ENCODE peak calls at places on chromosomes 16 and 17, in four cellular contexts. L, X, H and K are unnamed samples.

GRCh38 chr16:50093607-50094570 is 28.1 kb downstream of the HEATR3 start:
- DNase-seq in L (no peak), X (peak), H (peak), K (no peak)

GRCh38 chr17:78322327-78322857 is 37.5 kb downstream of the SOCS3 start:
- DNase-seq in L (no peak), X (no peak), H (no peak), K (no peak)

GRCh38 chr16:51276335-51276734 is 125.3 kb upstream of the SALL1 start:
- DNase-seq in L (no peak), X (no peak), H (no peak), K (no peak)

GRCh38 chr17:1830288-1830687 is 483 bp downstream of the RPA1 start:
- DNase-seq in L (peak), X (no peak), H (peak), K (no peak)

GRCh38 chr17:15482476-15482875 is 15.1 kb upstream of the CDRT4 start:
- DNase-seq in L (no peak), X (no peak), H (no peak), K (no peak)

GRCh38 chr17:70185280-70185679 is 15.9 kb downstream of the KCNJ2 start:
- DNase-seq in L (no peak), X (no peak), H (no peak), K (no peak)

GRCh38 chr17:81022371-81022729 is 12.6 kb upstream of the BAIAP2 start:
- DNase-seq in L (no peak), X (no peak), H (no peak), K (no peak)

GRCh38 chr17:62807812-62808575 is at the start of gene MARCHF10:
- DNase-seq in L (peak), X (no peak), H (no peak), K (no peak)

GRCh38 chr16:3171855-3172593 is 16.0 kb upstream of the OR1F1 start:
- DNase-seq in L (peak), X (no peak), H (no peak), K (no peak)

GRCh38 chr16:57530104-57530522 is 6.3 kb downstream of the CCDC102A start:
- DNase-seq in L (no peak), X (no peak), H (peak), K (no peak)

GRCh38 chr17:9456265-9456664 is 119.4 kb downstream of the STX8 start:
- DNase-seq in L (no peak), X (peak), H (no peak), K (no peak)

GRCh38 chr17:62704381-62704971 is 77.0 kb downstream of the MRC2 start:
- DNase-seq in L (peak), X (peak), H (peak), K (no peak)

GRCh38 chr17:12613566-12613965 is 52.1 kb upstream of the MYOCD start:
- DNase-seq in L (no peak), X (no peak), H (peak), K (no peak)

GRCh38 chr17:14428640-14429029 is 127.8 kb downstream of the HS3ST3B1 start:
- DNase-seq in L (no peak), X (no peak), H (no peak), K (no peak)

GRCh38 chr17:67659028-67659427 is 58.7 kb upstream of the NOL11 start:
- DNase-seq in L (no peak), X (no peak), H (no peak), K (no peak)

GRCh38 chr17:67656494-67657203 is 61.1 kb upstream of the NOL11 start:
- DNase-seq in L (no peak), X (no peak), H (no peak), K (no peak)

GRCh38 chr17:67657596-67657995 is 60.1 kb upstream of the NOL11 start:
- DNase-seq in L (no peak), X (no peak), H (no peak), K (no peak)

GRCh38 chr17:67655478-67656148 is 62.1 kb upstream of the NOL11 start:
- DNase-seq in L (no peak), X (no peak), H (no peak), K (no peak)

GRCh38 chr17:67658265-67658664 is 59.5 kb upstream of the NOL11 start:
- DNase-seq in L (no peak), X (no peak), H (no peak), K (no peak)
- TF ChIP-seq CTCF in L (no peak), X (no peak), H (no peak), K (no peak)

GRCh38 chr16:81480856-81481821 is 36.5 kb downstream of the CMIP start:
- DNase-seq in L (no peak), X (peak), H (peak), K (no peak)
- H3K4me3 ChIP-seq in L (no peak), X (no peak), H (no peak), K (no peak)

GRCh38 chr16:89604764-89605163 is 8.7 kb upstream of the DPEP1 start:
- DNase-seq in L (no peak), X (no peak), H (no peak), K (no peak)
- TF ChIP-seq CTCF in L (no peak), X (no peak), H (no peak), K (no peak)

GRCh38 chr16:2090819-2091721 is 43.3 kb downstream of the TSC2 start:
- DNase-seq in L (peak), X (peak), H (peak), K (no peak)
- H3K4me3 ChIP-seq in L (peak), X (peak), H (no peak), K (no peak)

DNA sequence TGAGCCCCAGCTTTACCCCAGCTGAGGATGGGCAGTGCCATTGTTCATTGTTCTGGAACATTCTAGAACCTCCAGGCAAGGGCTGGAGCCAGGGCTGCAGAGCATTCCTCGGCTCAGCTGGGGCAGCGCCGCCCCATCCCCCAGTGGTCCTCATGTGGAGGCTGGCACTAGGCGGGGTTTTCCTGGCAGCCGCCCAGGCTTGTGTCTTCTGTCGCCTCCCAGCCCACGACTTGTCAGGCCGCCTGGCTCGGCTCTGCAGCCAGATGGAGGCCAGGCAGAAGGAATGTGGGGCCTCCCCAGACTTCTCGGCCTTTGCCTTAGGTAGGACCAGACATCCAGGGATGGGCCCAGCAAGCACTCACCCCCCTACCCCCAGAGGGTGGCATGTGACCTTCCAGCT is at the start of gene TMEM95:
- DNase-seq in L (no peak), X (peak), H (no peak), K (no peak)
- TF ChIP-seq CTCF in L (no peak), X (no peak), H (no peak), K (no peak)

DNA sequence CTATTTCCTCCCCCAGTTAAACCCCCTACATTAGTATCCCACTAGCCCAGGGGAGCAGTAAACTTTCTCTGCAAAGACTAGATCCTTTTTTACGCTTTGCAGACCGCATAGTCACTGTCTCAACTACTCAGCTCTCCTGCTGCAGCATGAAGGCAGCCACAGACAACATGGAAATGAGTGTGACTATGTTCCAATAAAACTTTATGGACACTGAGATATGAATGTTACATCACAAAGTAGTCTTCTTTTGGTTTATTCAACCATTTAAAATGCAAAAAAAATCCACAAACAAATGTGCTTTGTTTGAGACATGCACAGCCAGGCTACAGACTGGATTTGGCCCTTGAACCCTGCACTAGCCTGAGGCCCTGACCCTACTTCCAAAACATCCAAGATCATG is 1.9 kb upstream of the RNASEK start:
- DNase-seq in L (no peak), X (no peak), H (no peak), K (no peak)
- H3K4me3 ChIP-seq in L (no peak), X (peak), H (no peak), K (no peak)

DNA sequence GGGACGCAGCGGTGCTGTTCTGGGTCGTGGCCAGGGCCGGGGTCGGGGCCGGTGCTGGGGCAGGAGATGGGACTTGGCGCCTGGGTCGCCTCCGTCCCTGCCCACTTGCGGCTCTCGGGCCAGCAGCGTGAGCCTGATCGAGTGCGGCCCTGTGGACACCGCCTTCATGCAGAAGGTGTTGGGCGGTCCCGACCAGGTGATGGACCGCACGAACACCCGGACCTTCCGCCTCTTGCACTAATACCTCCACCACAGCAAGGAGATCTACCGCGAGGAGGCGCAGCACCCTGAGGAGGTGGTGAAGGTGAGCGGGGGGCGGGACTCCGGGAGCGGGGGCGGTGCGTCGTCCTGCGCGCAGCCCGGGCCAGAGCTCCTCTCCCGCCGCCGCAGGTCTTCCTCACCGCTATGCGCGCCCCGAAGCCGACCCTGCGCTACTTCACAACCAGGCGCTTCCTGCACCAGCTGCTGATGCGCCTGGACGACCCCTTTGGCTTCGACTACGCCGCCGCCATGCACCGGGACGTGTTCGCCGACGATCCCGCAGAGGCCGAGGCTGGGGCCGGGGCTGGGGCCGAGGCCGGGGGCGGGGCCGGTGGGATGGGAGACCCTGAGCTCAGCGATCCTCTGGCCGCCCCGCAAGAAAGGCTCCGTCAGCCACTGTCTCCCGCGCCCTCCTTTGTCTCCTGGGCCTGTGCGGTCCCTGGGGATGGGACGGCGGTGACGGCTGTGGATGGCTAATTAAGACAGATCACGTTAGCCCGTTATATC is 4.5 kb upstream of the HSD17B1 start:
- DNase-seq in L (peak), X (no peak), H (peak), K (no peak)
- TF ChIP-seq CTCF in L (peak), X (no peak), H (peak), K (peak)

GRCh38 chr17:7223375-7223774 is 3.6 kb downstream of the ACADVL start:
- DNase-seq in L (no peak), X (no peak), H (no peak), K (no peak)
- H3K4me3 ChIP-seq in L (no peak), X (no peak), H (no peak), K (no peak)

GRCh38 chr16:75491876-75492275 is 3.4 kb downstream of the CHST6 start:
- DNase-seq in L (no peak), X (no peak), H (no peak), K (no peak)
- TF ChIP-seq CTCF in L (peak), X (no peak), H (peak), K (no peak)